ENCODE peak calls at places on chromosomes 2 and 18, in nine cellular contexts. One of them, this sample, is unnamed.

GRCh38 chr2:147082850-147083522 is 761.8 kb upstream of the ACVR2A start:
- DNase-seq in left lung: no peak
- DNase-seq in kidney: no peak
- DNase-seq in esophagus muscularis mucosa: no peak
- DNase-seq in lung: peak; percentile 40
- DNase-seq in mammary epithelial cell: peak; percentile 58
- DNase-seq in tibial nerve: peak; percentile 83
- DNase-seq in A549: peak; percentile 65
- DNase-seq in heart left ventricle: peak; percentile 20
- DNase-seq in this sample: no peak

GRCh38 chr2:36376319-36376765 is 20.8 kb downstream of the CRIM1 start:
- DNase-seq in esophagus muscularis mucosa: no peak
- DNase-seq in heart left ventricle: peak; percentile 86
- DNase-seq in A549: peak; percentile 77
- DNase-seq in kidney: peak; percentile 89
- DNase-seq in left lung: peak; percentile 66
- DNase-seq in mammary epithelial cell: no peak
- DNase-seq in tibial nerve: peak; percentile 80
- DNase-seq in lung: peak; percentile 64
- DNase-seq in this sample: peak; percentile 47

GRCh38 chr2:64295326-64296149 is 151.3 kb upstream of the PELI1 start:
- DNase-seq in A549: no peak
- DNase-seq in heart left ventricle: no peak
- DNase-seq in lung: no peak
- DNase-seq in mammary epithelial cell: no peak
- DNase-seq in kidney: no peak
- DNase-seq in tibial nerve: no peak
- DNase-seq in esophagus muscularis mucosa: peak; percentile 78
- DNase-seq in left lung: no peak
- DNase-seq in this sample: no peak

GRCh38 chr2:23624378-23624777 is 239.4 kb downstream of the KLHL29 start:
- DNase-seq in lung: no peak
- DNase-seq in A549: peak; percentile 50
- DNase-seq in heart left ventricle: no peak
- DNase-seq in tibial nerve: no peak
- DNase-seq in mammary epithelial cell: no peak
- DNase-seq in left lung: no peak
- DNase-seq in esophagus muscularis mucosa: no peak
- DNase-seq in kidney: peak; percentile 9
- DNase-seq in this sample: no peak

GRCh38 chr18:22563098-22563707 is 145.5 kb upstream of the CTAGE1 start:
- DNase-seq in mammary epithelial cell: peak; percentile 85
- DNase-seq in lung: no peak
- DNase-seq in tibial nerve: peak; percentile 40
- DNase-seq in kidney: no peak
- DNase-seq in A549: peak; percentile 86
- DNase-seq in left lung: no peak
- DNase-seq in heart left ventricle: peak; percentile 64
- DNase-seq in esophagus muscularis mucosa: no peak
- DNase-seq in this sample: no peak

GRCh38 chr2:190578158-190579057 is 43.9 kb upstream of the NEMP2 start:
- DNase-seq in tibial nerve: peak; percentile 14
- DNase-seq in heart left ventricle: peak; percentile 56
- DNase-seq in lung: peak; percentile 43
- DNase-seq in left lung: no peak
- DNase-seq in esophagus muscularis mucosa: no peak
- DNase-seq in mammary epithelial cell: peak; percentile 81
- DNase-seq in A549: peak; percentile 97
- DNase-seq in kidney: no peak
- DNase-seq in this sample: no peak

GRCh38 chr2:234950730-234951385 is 959 bp upstream of the SH3BP4 start:
- DNase-seq in mammary epithelial cell: peak; percentile 43
- DNase-seq in tibial nerve: no peak
- DNase-seq in A549: no peak
- DNase-seq in esophagus muscularis mucosa: no peak
- DNase-seq in left lung: no peak
- DNase-seq in kidney: no peak
- DNase-seq in heart left ventricle: no peak
- DNase-seq in lung: no peak
- DNase-seq in this sample: no peak

GRCh38 chr2:226446406-226447001 is 353.1 kb downstream of the IRS1 start:
- DNase-seq in kidney: no peak
- DNase-seq in mammary epithelial cell: no peak
- DNase-seq in tibial nerve: no peak
- DNase-seq in lung: no peak
- DNase-seq in heart left ventricle: no peak
- DNase-seq in A549: no peak
- DNase-seq in esophagus muscularis mucosa: peak; percentile 7
- DNase-seq in left lung: no peak
- DNase-seq in this sample: no peak

GRCh38 chr2:33673937-33674336 is 74.8 kb upstream of the FAM98A start:
- DNase-seq in tibial nerve: no peak
- DNase-seq in lung: no peak
- DNase-seq in mammary epithelial cell: no peak
- DNase-seq in esophagus muscularis mucosa: no peak
- DNase-seq in left lung: no peak
- DNase-seq in kidney: no peak
- DNase-seq in heart left ventricle: no peak
- DNase-seq in A549: peak; percentile 26
- DNase-seq in this sample: no peak

GRCh38 chr2:171227066-171227782 is 66.5 kb upstream of the TLK1 start:
- DNase-seq in heart left ventricle: no peak
- DNase-seq in kidney: no peak
- DNase-seq in tibial nerve: no peak
- DNase-seq in A549: no peak
- DNase-seq in lung: no peak
- DNase-seq in mammary epithelial cell: peak; percentile 39
- DNase-seq in left lung: no peak
- DNase-seq in esophagus muscularis mucosa: no peak
- DNase-seq in this sample: no peak

GRCh38 chr2:61016392-61017002 is 1.0 kb upstream of the PEX13 start:
- DNase-seq in tibial nerve: no peak
- DNase-seq in left lung: no peak
- DNase-seq in esophagus muscularis mucosa: no peak
- DNase-seq in mammary epithelial cell: peak; percentile 8
- DNase-seq in lung: no peak
- DNase-seq in heart left ventricle: no peak
- DNase-seq in kidney: no peak
- DNase-seq in A549: peak; percentile 20
- DNase-seq in this sample: no peak

GRCh38 chr2:111194835-111195621 is 74.3 kb downstream of the BCL2L11 start:
- DNase-seq in heart left ventricle: no peak
- DNase-seq in kidney: no peak
- DNase-seq in lung: no peak
- DNase-seq in tibial nerve: no peak
- DNase-seq in left lung: no peak
- DNase-seq in esophagus muscularis mucosa: peak; percentile 42
- DNase-seq in mammary epithelial cell: no peak
- DNase-seq in A549: peak; percentile 23
- DNase-seq in this sample: no peak

GRCh38 chr2:20650412-20650879 is 452 bp downstream of the HS1BP3 start:
- DNase-seq in esophagus muscularis mucosa: no peak
- DNase-seq in A549: peak; percentile 34
- DNase-seq in left lung: no peak
- DNase-seq in kidney: peak; percentile 82
- DNase-seq in heart left ventricle: no peak
- DNase-seq in lung: no peak
- DNase-seq in mammary epithelial cell: peak; percentile 45
- DNase-seq in tibial nerve: no peak
- DNase-seq in this sample: no peak

GRCh38 chr2:122028371-122029102 is 273.1 kb downstream of the TSN start:
- DNase-seq in kidney: no peak
- DNase-seq in heart left ventricle: no peak
- DNase-seq in lung: no peak
- DNase-seq in mammary epithelial cell: peak; percentile 63
- DNase-seq in tibial nerve: no peak
- DNase-seq in esophagus muscularis mucosa: no peak
- DNase-seq in left lung: no peak
- DNase-seq in A549: no peak
- DNase-seq in this sample: no peak

GRCh38 chr2:180747728-180748127 is 232.7 kb upstream of the UBE2E3 start:
- DNase-seq in left lung: no peak
- DNase-seq in heart left ventricle: no peak
- DNase-seq in esophagus muscularis mucosa: no peak
- DNase-seq in kidney: no peak
- DNase-seq in tibial nerve: no peak
- DNase-seq in mammary epithelial cell: peak; percentile 69
- DNase-seq in A549: no peak
- DNase-seq in lung: no peak
- DNase-seq in this sample: no peak

DNA sequence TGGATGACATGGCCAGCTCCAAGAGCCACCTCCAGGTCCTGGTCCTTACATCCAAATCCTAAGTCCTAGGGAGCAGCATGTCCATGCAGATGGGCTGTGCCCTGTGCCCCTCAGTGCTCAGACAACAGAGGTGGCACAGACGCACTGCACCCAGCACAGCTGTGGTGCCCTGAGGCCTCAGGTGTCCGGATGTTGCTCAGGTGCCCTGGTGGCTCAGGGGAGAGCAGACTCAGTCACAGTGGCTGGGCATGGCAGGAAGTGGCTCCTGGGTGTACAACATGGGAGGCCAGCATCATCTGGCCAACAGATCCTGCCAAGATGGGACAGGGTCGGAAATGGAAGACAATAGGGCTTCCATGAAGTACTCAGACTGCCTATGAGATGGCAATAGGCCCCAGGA is 50.1 kb downstream of the TIMM21 start:
- DNase-seq in heart left ventricle: no peak
- DNase-seq in left lung: no peak
- DNase-seq in lung: no peak
- DNase-seq in mammary epithelial cell: no peak
- DNase-seq in A549: no peak
- DNase-seq in tibial nerve: no peak
- DNase-seq in esophagus muscularis mucosa: no peak
- DNase-seq in kidney: no peak
- DNase-seq in this sample: no peak
- H3K4me1 ChIP-seq in heart left ventricle: peaks cover 4% of the 10 kb centered on the region
- H3K4me1 ChIP-seq in left lung: peaks cover 13% of the 10 kb centered on the region
- H3K4me1 ChIP-seq in lung: peaks cover 14% of the 10 kb centered on the region
- H3K4me1 ChIP-seq in mammary epithelial cell: no peaks in the 10 kb centered on the region
- H3K4me1 ChIP-seq in A549: peaks cover 10% of the 10 kb centered on the region
- H3K4me1 ChIP-seq in tibial nerve: no peaks in the 10 kb centered on the region
- H3K4me1 ChIP-seq in esophagus muscularis mucosa: peaks cover 5% of the 10 kb centered on the region
- H3K4me1 ChIP-seq in kidney: peaks cover 13% of the 10 kb centered on the region
- H3K4me1 ChIP-seq in this sample: no peaks in the 10 kb centered on the region

DNA sequence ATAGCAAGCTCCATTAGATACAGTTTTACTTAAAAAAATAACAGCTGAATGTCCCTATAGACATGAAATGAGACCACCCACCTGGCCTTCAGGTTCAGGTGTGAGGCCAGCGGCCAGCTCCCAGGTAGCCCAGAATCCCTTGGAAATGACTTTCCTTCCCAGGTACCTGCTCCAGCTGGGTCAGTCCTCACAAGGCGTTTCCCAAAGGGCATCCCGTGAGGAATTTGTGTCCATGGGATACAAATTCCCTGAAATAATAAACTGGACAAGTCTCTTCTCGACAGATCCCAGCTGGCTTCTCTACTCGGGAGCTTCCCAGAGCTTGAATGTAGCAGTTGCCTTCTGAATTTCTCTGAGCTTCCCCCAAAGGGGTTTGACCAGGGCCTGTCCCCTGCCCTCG is 107.9 kb downstream of the HDAC4 start:
- DNase-seq in heart left ventricle: no peak
- DNase-seq in A549: no peak
- DNase-seq in left lung: no peak
- DNase-seq in tibial nerve: no peak
- DNase-seq in lung: no peak
- DNase-seq in mammary epithelial cell: no peak
- DNase-seq in kidney: no peak
- DNase-seq in esophagus muscularis mucosa: no peak
- DNase-seq in this sample: no peak
- H3K4me1 ChIP-seq in heart left ventricle: peaks cover 95% of the 10 kb centered on the region
- H3K4me1 ChIP-seq in A549: peaks cover 25% of the 10 kb centered on the region
- H3K4me1 ChIP-seq in left lung: peaks cover 41% of the 10 kb centered on the region
- H3K4me1 ChIP-seq in tibial nerve: peaks cover 53% of the 10 kb centered on the region
- H3K4me1 ChIP-seq in lung: peaks cover 26% of the 10 kb centered on the region
- H3K4me1 ChIP-seq in mammary epithelial cell: peaks cover 11% of the 10 kb centered on the region
- H3K4me1 ChIP-seq in kidney: peaks cover 29% of the 10 kb centered on the region
- H3K4me1 ChIP-seq in esophagus muscularis mucosa: peaks cover 98% of the 10 kb centered on the region
- H3K4me1 ChIP-seq in this sample: peaks cover 19% of the 10 kb centered on the region

GRCh38 chr2:237744270-237744612 is 54.3 kb upstream of the RBM44 start:
- DNase-seq in mammary epithelial cell: no peak
- DNase-seq in kidney: no peak
- DNase-seq in lung: no peak
- DNase-seq in heart left ventricle: no peak
- DNase-seq in A549: no peak
- DNase-seq in left lung: no peak
- DNase-seq in esophagus muscularis mucosa: no peak
- DNase-seq in tibial nerve: no peak
- DNase-seq in this sample: no peak

GRCh38 chr2:237742614-237743013 is 56.0 kb upstream of the RBM44 start:
- DNase-seq in heart left ventricle: no peak
- DNase-seq in mammary epithelial cell: no peak
- DNase-seq in left lung: no peak
- DNase-seq in A549: no peak
- DNase-seq in esophagus muscularis mucosa: no peak
- DNase-seq in tibial nerve: no peak
- DNase-seq in kidney: no peak
- DNase-seq in lung: no peak
- DNase-seq in this sample: no peak

GRCh38 chr2:237743561-237744269 is 54.9 kb upstream of the RBM44 start:
- DNase-seq in heart left ventricle: no peak
- DNase-seq in kidney: no peak
- DNase-seq in lung: no peak
- DNase-seq in tibial nerve: no peak
- DNase-seq in mammary epithelial cell: peak; percentile 31
- DNase-seq in A549: no peak
- DNase-seq in esophagus muscularis mucosa: no peak
- DNase-seq in left lung: no peak
- DNase-seq in this sample: no peak

GRCh38 chr2:237743024-237743423 is 55.6 kb upstream of the RBM44 start:
- DNase-seq in esophagus muscularis mucosa: no peak
- DNase-seq in tibial nerve: no peak
- DNase-seq in lung: no peak
- DNase-seq in kidney: no peak
- DNase-seq in mammary epithelial cell: no peak
- DNase-seq in A549: no peak
- DNase-seq in left lung: no peak
- DNase-seq in heart left ventricle: no peak
- DNase-seq in this sample: no peak

GRCh38 chr2:237742191-237742590 is 56.4 kb upstream of the RBM44 start:
- DNase-seq in kidney: no peak
- DNase-seq in tibial nerve: no peak
- DNase-seq in esophagus muscularis mucosa: no peak
- DNase-seq in left lung: no peak
- DNase-seq in mammary epithelial cell: no peak
- DNase-seq in A549: no peak
- DNase-seq in heart left ventricle: no peak
- DNase-seq in lung: no peak
- DNase-seq in this sample: no peak
- H3K4me1 ChIP-seq in kidney: peaks cover 8% of the 10 kb centered on the region
- H3K4me1 ChIP-seq in tibial nerve: no peaks in the 10 kb centered on the region
- H3K4me1 ChIP-seq in esophagus muscularis mucosa: peaks cover 92% of the 10 kb centered on the region
- H3K4me1 ChIP-seq in left lung: peaks cover 78% of the 10 kb centered on the region
- H3K4me1 ChIP-seq in mammary epithelial cell: no peaks in the 10 kb centered on the region
- H3K4me1 ChIP-seq in A549: peaks cover 23% of the 10 kb centered on the region
- H3K4me1 ChIP-seq in heart left ventricle: peaks cover 79% of the 10 kb centered on the region
- H3K4me1 ChIP-seq in lung: peaks cover 14% of the 10 kb centered on the region
- H3K4me1 ChIP-seq in this sample: peaks cover 80% of the 10 kb centered on the region

DNA sequence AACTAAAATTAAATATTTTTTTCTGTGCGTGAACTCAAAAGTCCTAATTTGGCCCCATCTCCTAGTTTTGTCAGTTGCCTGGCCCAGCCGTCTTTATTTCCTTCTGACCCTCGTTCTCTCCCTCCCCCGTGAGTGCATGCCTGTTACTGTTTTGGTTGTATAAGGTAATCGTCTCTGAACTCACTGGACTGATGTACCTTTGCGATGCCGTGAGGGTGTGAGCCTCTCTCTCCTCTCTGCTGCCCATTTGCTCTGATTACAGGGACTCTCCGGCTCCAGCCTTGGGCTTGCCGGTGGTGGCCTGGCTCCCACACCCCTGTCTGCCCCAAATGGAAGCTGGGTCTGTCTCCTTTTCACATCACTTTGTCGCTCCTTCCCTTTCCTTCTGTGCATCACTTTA is 66.5 kb upstream of the RBM44 start:
- DNase-seq in left lung: no peak
- DNase-seq in heart left ventricle: no peak
- DNase-seq in tibial nerve: no peak
- DNase-seq in A549: no peak
- DNase-seq in mammary epithelial cell: no peak
- DNase-seq in kidney: no peak
- DNase-seq in esophagus muscularis mucosa: no peak
- DNase-seq in lung: no peak
- DNase-seq in this sample: no peak
- H3K4me1 ChIP-seq in left lung: peaks cover 100% of the 10 kb centered on the region
- H3K4me1 ChIP-seq in heart left ventricle: peaks cover 88% of the 10 kb centered on the region
- H3K4me1 ChIP-seq in tibial nerve: no peaks in the 10 kb centered on the region
- H3K4me1 ChIP-seq in A549: peaks cover 68% of the 10 kb centered on the region
- H3K4me1 ChIP-seq in mammary epithelial cell: peaks cover 23% of the 10 kb centered on the region
- H3K4me1 ChIP-seq in kidney: peaks cover 31% of the 10 kb centered on the region
- H3K4me1 ChIP-seq in esophagus muscularis mucosa: peaks cover 98% of the 10 kb centered on the region
- H3K4me1 ChIP-seq in lung: peaks cover 42% of the 10 kb centered on the region
- H3K4me1 ChIP-seq in this sample: peaks cover 65% of the 10 kb centered on the region

This sample was measured in thoracic aorta.